ENCODE peak calls at places on chromosome 11, in ten cellular contexts. B is dorsolateral prefrontal cortex, V is progenitor cell of endocrine pancreas, T is cardiac muscle cell, R is Calu3, E is CD14-positive monocyte, Z is psoas muscle, X is cardiac fibroblast, D is MCF 10A, P is osteocyte. W is an unnamed sample.

GRCh38 chr11:22304337-22304961 is 33.7 kb upstream of the SLC17A6 start:
- DNase-seq in B (no peak), V (no peak), T (peak), R (no peak), E (no peak), Z (no peak), X (peak), D (peak), P (no peak), W (no peak)

GRCh38 chr11:126185200-126186030 is 26.0 kb downstream of the RPUSD4 start:
- DNase-seq in B (no peak), V (no peak), T (no peak), R (no peak), E (no peak), Z (no peak), X (no peak), D (no peak), P (no peak), W (no peak)

GRCh38 chr11:116176484-116177005 is 596.2 kb downstream of the BUD13 start:
- DNase-seq in B (no peak), V (no peak), T (no peak), R (no peak), E (no peak), Z (no peak), X (no peak), D (no peak), P (peak), W (no peak)

GRCh38 chr11:83608571-83608970 is 322.4 kb upstream of the CCDC90B start:
- DNase-seq in B (no peak), V (no peak), T (no peak), R (no peak), E (no peak), Z (no peak), X (no peak), D (no peak), P (no peak), W (no peak)

GRCh38 chr11:372809-373715 is 3.8 kb downstream of the B4GALNT4 start:
- DNase-seq in B (no peak), V (no peak), T (no peak), R (no peak), E (no peak), Z (no peak), X (no peak), D (no peak), P (no peak), W (peak)

GRCh38 chr11:62409831-62410230 is 9.0 kb upstream of the SCGB1A1 start:
- DNase-seq in B (no peak), V (no peak), T (no peak), R (no peak), E (no peak), Z (no peak), X (no peak), D (no peak), P (no peak), W (no peak)

GRCh38 chr11:32706985-32707736 is 87.3 kb downstream of the CCDC73 start:
- DNase-seq in B (no peak), V (no peak), T (no peak), R (no peak), E (no peak), Z (no peak), X (peak), D (peak), P (no peak), W (no peak)

GRCh38 chr11:11662578-11662977 is 40.8 kb upstream of the GALNT18 start:
- DNase-seq in B (no peak), V (no peak), T (no peak), R (no peak), E (no peak), Z (no peak), X (no peak), D (no peak), P (no peak), W (no peak)

GRCh38 chr11:116692318-116693106 is 80.3 kb downstream of the BUD13 start:
- DNase-seq in B (no peak), V (no peak), T (no peak), R (no peak), E (peak), Z (no peak), X (no peak), D (no peak), P (peak), W (peak)

GRCh38 chr11:13038366-13038765 is 29.2 kb downstream of the RASSF10 start:
- DNase-seq in B (no peak), V (no peak), T (no peak), R (no peak), E (no peak), Z (no peak), X (no peak), D (peak), P (no peak), W (no peak)

GRCh38 chr11:4211991-4212390 is 117.4 kb downstream of the RRM1 start:
- DNase-seq in B (no peak), V (no peak), T (no peak), R (no peak), E (no peak), Z (no peak), X (no peak), D (no peak), P (no peak), W (no peak)

GRCh38 chr11:30481385-30481784 is 104.8 kb downstream of the MPPED2 start:
- DNase-seq in B (no peak), V (no peak), T (peak), R (no peak), E (no peak), Z (no peak), X (no peak), D (no peak), P (no peak), W (no peak)

GRCh38 chr11:134360050-134360835 is 28.5 kb downstream of the GLB1L2 start:
- DNase-seq in B (peak), V (peak), T (peak), R (peak), E (peak), Z (peak), X (peak), D (peak), P (peak), W (peak)

GRCh38 chr11:63574856-63575602 is 11.8 kb upstream of the PLAAT2 start:
- DNase-seq in B (no peak), V (no peak), T (no peak), R (no peak), E (no peak), Z (peak), X (no peak), D (no peak), P (peak), W (no peak)

GRCh38 chr11:126205359-126205758 is 6.1 kb downstream of the RPUSD4 start:
- DNase-seq in B (no peak), V (no peak), T (no peak), R (no peak), E (no peak), Z (no peak), X (no peak), D (no peak), P (peak), W (no peak)

GRCh38 chr11:77542296-77542695 is 47.5 kb upstream of the AQP11 start:
- DNase-seq in B (no peak), V (no peak), T (no peak), R (no peak), E (no peak), Z (no peak), X (peak), D (no peak), P (no peak), W (no peak)

GRCh38 chr11:82734120-82734479 is 436 bp upstream of the FAM181B start:
- DNase-seq in B (no peak), V (no peak), T (no peak), R (no peak), E (no peak), Z (no peak), X (no peak), D (no peak), P (no peak), W (no peak)

GRCh38 chr11:10349281-10349665 is 44.4 kb downstream of the ADM start:
- DNase-seq in B (no peak), V (no peak), T (no peak), R (no peak), E (no peak), Z (no peak), X (no peak), D (no peak), P (no peak), W (no peak)

GRCh38 chr11:97962758-97963157 is 1058.0 kb upstream of the CNTN5 start:
- DNase-seq in B (no peak), V (no peak), T (no peak), R (no peak), E (no peak), Z (no peak), X (no peak), D (no peak), P (no peak), W (no peak)

GRCh38 chr11:39768214-39768613 is 1691.2 kb downstream of the LRRC4C start:
- DNase-seq in B (no peak), V (no peak), T (no peak), R (no peak), E (no peak), Z (no peak), X (no peak), D (no peak), P (no peak), W (no peak)

GRCh38 chr11:60088364-60088763 is at the start of gene MS4A2:
- DNase-seq in B (no peak), V (no peak), T (no peak), R (no peak), E (no peak), Z (no peak), X (no peak), D (no peak), P (no peak), W (no peak)

GRCh38 chr11:31813242-31813960 is 2.3 kb upstream of the PAX6 start:
- DNase-seq in B (no peak), V (no peak), T (no peak), R (no peak), E (no peak), Z (no peak), X (no peak), D (no peak), P (no peak), W (no peak)

GRCh38 chr11:61413496-61413895 is 16.3 kb downstream of the CPSF7 start:
- DNase-seq in B (no peak), V (no peak), T (no peak), R (no peak), E (no peak), Z (no peak), X (peak), D (no peak), P (no peak), W (no peak)

GRCh38 chr11:106399075-106399500 is 321.6 kb downstream of the AASDHPPT start:
- DNase-seq in B (no peak), V (no peak), T (no peak), R (no peak), E (no peak), Z (peak), X (peak), D (peak), P (peak), W (no peak)

GRCh38 chr11:117199061-117199915 is at the start of gene TAGLN:
- DNase-seq in B (no peak), V (no peak), T (peak), R (peak), E (no peak), Z (peak), X (peak), D (peak), P (peak), W (peak)

GRCh38 chr11:43035011-43035564 is 276.7 kb upstream of the API5 start:
- DNase-seq in B (no peak), V (no peak), T (no peak), R (peak), E (no peak), Z (no peak), X (no peak), D (no peak), P (no peak), W (no peak)

GRCh38 chr11:79237676-79238075 is 203.2 kb downstream of the TENM4 start:
- DNase-seq in B (no peak), V (no peak), T (peak), R (no peak), E (no peak), Z (no peak), X (peak), D (no peak), P (no peak), W (no peak)

GRCh38 chr11:38503876-38504275 is 1905.8 kb upstream of the RAG2 start:
- DNase-seq in B (no peak), V (no peak), T (no peak), R (no peak), E (no peak), Z (no peak), X (no peak), D (no peak), P (no peak), W (peak)

GRCh38 chr11:44269369-44270351 is 40.3 kb downstream of the ALX4 start:
- DNase-seq in B (no peak), V (no peak), T (no peak), R (no peak), E (no peak), Z (no peak), X (peak), D (no peak), P (no peak), W (no peak)

GRCh38 chr11:117589024-117589423 is 208.0 kb downstream of the DSCAML1 start:
- DNase-seq in B (no peak), V (no peak), T (no peak), R (no peak), E (peak), Z (no peak), X (no peak), D (no peak), P (no peak), W (peak)

GRCh38 chr11:62104816-62105610 is 18.8 kb upstream of the INCENP start:
- DNase-seq in B (no peak), V (no peak), T (no peak), R (no peak), E (no peak), Z (no peak), X (peak), D (no peak), P (no peak), W (no peak)

GRCh38 chr11:46235777-46236688 is 41.4 kb upstream of the CREB3L1 start:
- DNase-seq in B (no peak), V (no peak), T (no peak), R (no peak), E (no peak), Z (no peak), X (peak), D (peak), P (no peak), W (no peak)

GRCh38 chr11:27699242-27699925 is 871 bp downstream of the BDNF start:
- DNase-seq in B (no peak), V (no peak), T (peak), R (peak), E (no peak), Z (no peak), X (no peak), D (peak), P (peak), W (peak)

GRCh38 chr11:72782081-72782920 is 11.5 kb downstream of the STARD10 start:
- DNase-seq in B (no peak), V (no peak), T (peak), R (peak), E (no peak), Z (no peak), X (no peak), D (no peak), P (no peak), W (no peak)

GRCh38 chr11:18527512-18527911 is 770 bp upstream of the TSG101 start:
- DNase-seq in B (no peak), V (no peak), T (no peak), R (no peak), E (no peak), Z (no peak), X (peak), D (peak), P (no peak), W (no peak)

GRCh38 chr11:3826721-3827120 is 14.0 kb downstream of the RHOG start:
- DNase-seq in B (peak), V (no peak), T (no peak), R (no peak), E (no peak), Z (no peak), X (no peak), D (no peak), P (no peak), W (no peak)

GRCh38 chr11:134482865-134483264 is 70.8 kb upstream of the B3GAT1 start:
- DNase-seq in B (no peak), V (no peak), T (no peak), R (no peak), E (no peak), Z (no peak), X (no peak), D (no peak), P (no peak), W (no peak)

GRCh38 chr11:94769897-94770296 is 1.7 kb downstream of the AMOTL1 start:
- DNase-seq in B (no peak), V (no peak), T (no peak), R (no peak), E (no peak), Z (peak), X (no peak), D (no peak), P (no peak), W (no peak)

GRCh38 chr11:94767292-94767690 is 865 bp upstream of the AMOTL1 start:
- DNase-seq in B (no peak), V (no peak), T (no peak), R (no peak), E (no peak), Z (no peak), X (no peak), D (no peak), P (no peak), W (no peak)

GRCh38 chr11:94766656-94767291 is 1.4 kb upstream of the AMOTL1 start:
- DNase-seq in B (no peak), V (no peak), T (peak), R (no peak), E (no peak), Z (no peak), X (no peak), D (no peak), P (no peak), W (no peak)

GRCh38 chr11:94768602-94769511 is 701 bp downstream of the AMOTL1 start:
- DNase-seq in B (no peak), V (peak), T (peak), R (peak), E (no peak), Z (peak), X (no peak), D (no peak), P (peak), W (no peak)

GRCh38 chr11:94767701-94768601 is at the start of gene AMOTL1:
- DNase-seq in B (peak), V (peak), T (peak), R (peak), E (peak), Z (peak), X (peak), D (peak), P (peak), W (peak)
- TF ChIP-seq CTCF in B (no peak), V (peak), T (no peak), R (no peak), E (no peak), Z (no peak), X (no peak), D (no peak), P (peak), W (peak)

DNA sequence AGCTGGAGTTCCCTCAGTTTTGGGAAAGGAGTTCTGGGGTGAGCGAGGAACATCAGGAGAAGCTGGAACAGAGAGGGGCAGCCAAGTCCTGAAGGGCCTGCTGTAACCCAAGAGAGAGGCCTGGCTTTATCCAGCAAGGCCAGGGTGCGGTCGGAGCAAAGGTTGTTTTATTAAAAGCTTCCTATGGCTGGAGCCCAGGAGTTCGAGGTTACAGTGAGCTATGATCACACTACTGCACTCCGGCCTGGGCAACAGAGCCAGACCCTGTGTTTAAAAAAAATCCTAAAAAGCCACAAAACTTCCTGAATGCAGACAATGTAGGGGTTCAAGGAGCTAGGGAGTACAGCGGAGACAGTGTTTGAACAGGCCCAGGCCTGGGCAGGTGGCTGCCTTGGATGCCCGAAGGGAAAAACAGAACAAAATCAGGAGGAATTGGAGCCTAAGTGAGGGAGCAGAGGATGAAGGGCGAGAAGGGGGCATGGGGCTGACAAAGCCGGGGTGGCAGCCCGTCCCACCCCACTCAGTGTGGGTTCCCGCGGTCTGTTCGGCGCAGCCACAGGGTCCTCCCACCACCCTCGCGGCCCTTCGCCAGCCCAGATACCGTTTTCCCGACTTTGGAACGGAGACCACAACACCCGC is 22.1 kb upstream of the MALAT1 start:
- DNase-seq in B (peak), V (no peak), T (no peak), R (no peak), E (no peak), Z (peak), X (no peak), D (no peak), P (no peak), W (peak)
- TF ChIP-seq CTCF in B (no peak), V (no peak), T (no peak), R (no peak), E (no peak), Z (no peak), X (no peak), D (no peak), P (no peak), W (no peak)

DNA sequence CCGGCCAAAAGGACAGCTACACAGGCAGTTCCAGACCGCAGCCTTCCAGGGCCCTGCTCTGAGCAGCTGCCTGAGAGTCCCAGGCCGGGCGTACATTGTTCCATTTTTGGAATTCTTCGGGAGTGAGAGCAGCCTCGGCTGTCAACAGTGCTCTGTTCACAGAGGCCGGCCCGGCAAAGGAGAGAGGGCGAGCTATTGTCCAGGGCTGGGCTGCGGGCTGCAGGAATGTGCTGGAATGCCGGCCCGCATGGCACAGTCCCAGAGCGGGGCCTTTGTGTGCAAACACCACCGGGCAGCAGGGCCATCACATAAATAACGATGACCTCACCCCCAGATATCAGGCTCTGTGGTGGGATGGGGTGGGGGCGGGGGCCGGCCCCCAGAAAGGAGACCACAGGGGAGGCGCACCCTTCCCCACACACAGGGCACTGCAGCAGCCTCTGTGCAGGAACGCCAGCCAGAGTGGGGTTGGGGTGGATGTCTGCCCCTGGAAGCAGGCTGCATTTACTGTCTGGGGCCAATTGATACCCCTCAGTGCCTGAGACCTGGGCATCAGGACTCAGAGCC is 15.8 kb downstream of the LINC01488 start:
- DNase-seq in B (peak), V (peak), T (peak), R (peak), E (no peak), Z (peak), X (peak), D (peak), P (no peak), W (peak)
- TF ChIP-seq CTCF in B (no peak), V (no peak), T (no peak), R (no peak), E (no peak), Z (no peak), X (no peak), D (no peak), P (no peak), W (no peak)

DNA sequence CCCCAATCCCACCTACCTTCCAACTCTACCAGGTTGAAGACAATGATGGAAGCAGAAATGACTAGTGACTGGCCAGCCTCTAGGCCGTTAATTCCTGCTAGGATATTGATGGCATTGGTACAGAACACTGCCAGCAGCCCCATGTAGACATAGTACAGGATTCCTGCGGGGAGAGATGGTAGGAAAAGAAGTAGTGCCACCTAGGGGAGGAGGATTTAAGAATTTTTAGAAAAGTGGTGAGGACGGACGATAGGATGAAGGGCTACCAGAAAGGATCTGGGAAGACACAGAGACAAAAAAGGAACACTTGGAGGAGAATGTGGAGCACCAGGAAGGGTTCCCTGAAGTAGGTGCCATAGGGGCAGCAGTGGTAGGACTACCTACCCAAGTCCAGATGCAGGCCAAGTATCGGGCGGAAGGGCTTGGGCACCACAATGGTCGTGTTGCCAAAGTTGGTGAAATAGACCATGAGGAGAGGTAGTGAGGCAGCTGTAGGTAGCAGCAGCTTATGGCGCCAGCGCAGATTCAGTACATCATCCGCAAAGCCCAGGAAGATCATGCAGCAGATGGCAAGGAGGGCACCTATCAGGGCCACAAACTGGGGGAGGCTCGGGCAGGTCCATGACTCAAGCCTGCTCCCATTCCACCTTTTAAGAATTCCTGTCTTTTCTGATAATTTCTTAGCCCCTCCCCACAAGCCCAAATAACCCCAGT is 1.2 kb downstream of the DPAGT1 start:
- DNase-seq in B (no peak), V (no peak), T (no peak), R (peak), E (no peak), Z (no peak), X (peak), D (peak), P (no peak), W (no peak)
- TF ChIP-seq CTCF in B (peak), V (peak), T (peak), R (peak), E (peak), Z (no peak), X (peak), D (peak), P (peak), W (peak)